ENCODE peak calls at places on chromosomes 7 and 10, in nine cellular contexts. T is left ventricle myocardium superior, F is B cell, H is endothelial cell, I is left ventricle myocardium inferior, P is Calu3, V is amniotic stem cell, D is NCI-H1105, O is NCI-H82. Z is an unnamed sample.

GRCh38 chr7:131511071-131511470 is 45.4 kb downstream of the PODXL start:
- DNase-seq in F (no peak), T (no peak), I (no peak), O (no peak), D (no peak), V (no peak), P (no peak), H (no peak), Z (no peak)

GRCh38 chr7:142030294-142030693 is 34.6 kb downstream of the MGAM start:
- DNase-seq in V (no peak), F (no peak), H (no peak), P (no peak), T (no peak), O (no peak), I (no peak), D (no peak), Z (no peak)

GRCh38 chr10:102726274-102726673 is 11.8 kb downstream of the SFXN2 start:
- DNase-seq in O (no peak), P (no peak), H (no peak), I (no peak), D (no peak), V (no peak), F (no peak), T (no peak), Z (no peak)

GRCh38 chr10:110788620-110789385 is 82.9 kb upstream of the PDCD4 start:
- DNase-seq in H (no peak), V (no peak), D (no peak), O (peak), T (no peak), F (no peak), I (no peak), P (no peak), Z (no peak)

GRCh38 chr10:126017961-126018560 is 121.7 kb downstream of the FANK1 start:
- DNase-seq in O (no peak), I (no peak), F (no peak), D (no peak), P (no peak), V (no peak), H (no peak), T (no peak), Z (no peak)

GRCh38 chr10:71390435-71390820 is 6.3 kb upstream of the CDH23 start:
- DNase-seq in V (no peak), F (no peak), T (no peak), D (no peak), H (no peak), I (no peak), O (no peak), P (no peak), Z (no peak)

GRCh38 chr7:107994366-107994765 is 8.6 kb downstream of the LAMB1 start:
- DNase-seq in P (no peak), V (no peak), D (no peak), F (no peak), I (no peak), O (no peak), H (no peak), T (no peak), Z (peak)

GRCh38 chr7:111159426-111159825 is 68.5 kb downstream of the LRRN3 start:
- DNase-seq in I (no peak), V (peak), H (no peak), O (no peak), P (no peak), T (no peak), F (no peak), D (no peak), Z (no peak)

GRCh38 chr10:98270026-98270740 is 2.2 kb upstream of the LOXL4 start:
- DNase-seq in P (no peak), D (no peak), V (no peak), H (no peak), T (no peak), O (peak), F (no peak), I (no peak), Z (peak)

GRCh38 chr10:18400201-18400910 is 251.0 kb downstream of the NSUN6 start:
- DNase-seq in F (no peak), H (no peak), V (no peak), T (no peak), I (no peak), P (peak), O (peak), D (peak), Z (peak)

GRCh38 chr7:39952791-39953190 is 2.7 kb downstream of the CDK13 start:
- DNase-seq in O (no peak), I (no peak), D (no peak), V (no peak), T (no peak), F (no peak), P (no peak), H (no peak), Z (no peak)

GRCh38 chr7:30681262-30682130 is 760 bp downstream of the CRHR2 start:
- DNase-seq in I (no peak), O (peak), H (peak), D (no peak), F (no peak), V (no peak), T (no peak), P (no peak), Z (no peak)

GRCh38 chr10:60282771-60283353 is 106.8 kb downstream of the ANK3 start:
- DNase-seq in I (no peak), F (peak), P (peak), H (no peak), O (no peak), V (no peak), T (no peak), D (no peak), Z (no peak)

GRCh38 chr7:101687081-101687480 is 58.0 kb upstream of the MYL10 start:
- DNase-seq in D (no peak), T (no peak), P (no peak), H (no peak), F (no peak), V (no peak), O (no peak), I (no peak), Z (no peak)

GRCh38 chr10:97850446-97850845 is 803 bp downstream of the GOLGA7B start:
- DNase-seq in F (no peak), O (peak), I (no peak), T (no peak), H (no peak), D (peak), V (no peak), P (no peak), Z (no peak)

GRCh38 chr7:132218876-132219275 is 357.4 kb downstream of the PLXNA4 start:
- DNase-seq in P (no peak), H (no peak), V (no peak), F (no peak), O (no peak), T (no peak), I (no peak), D (peak), Z (peak)

Z was measured in NCI-H748 treated with DMSO at 0.1 percent for 48 hours.